ENCODE peak calls at places on chromosomes 5 and 9, in eight cellular contexts. J is Peyer's patch, Q is mucosa of descending colon, D is coronary artery, X is GM10248, B is heart left ventricle, L is chondrocyte, Y is tibial nerve. S is an unnamed sample.

GRCh38 chr5:93874080-93874479 is 132.7 kb upstream of the POU5F2 start:
- DNase-seq in J (no peak), Q (no peak), D (no peak), X (no peak), B (no peak), L (no peak), Y (no peak), S (no peak)

GRCh38 chr5:178627259-178627598 is 379 bp upstream of the CLK4 start:
- DNase-seq in J (no peak), Q (no peak), D (no peak), X (no peak), B (no peak), L (no peak), Y (no peak), S (no peak)

GRCh38 chr9:83511051-83511450 is 27.1 kb downstream of the FRMD3 start:
- DNase-seq in J (no peak), Q (no peak), D (no peak), X (peak), B (no peak), L (no peak), Y (no peak), S (no peak)

GRCh38 chr9:90801507-90802289 is at the start of gene SYK:
- DNase-seq in J (peak), Q (peak), D (no peak), X (peak), B (peak), L (no peak), Y (no peak), S (peak)

GRCh38 chr9:132356276-132356924 is 1.6 kb upstream of the SETX start:
- DNase-seq in J (peak), Q (no peak), D (no peak), X (no peak), B (no peak), L (no peak), Y (no peak), S (no peak)

GRCh38 chr5:12704955-12705354 is 800.7 kb upstream of the CTNND2 start:
- DNase-seq in J (no peak), Q (no peak), D (no peak), X (no peak), B (no peak), L (no peak), Y (no peak), S (no peak)

GRCh38 chr5:173733831-173734491 is 117.5 kb upstream of the BOD1 start:
- DNase-seq in J (peak), Q (no peak), D (no peak), X (peak), B (no peak), L (no peak), Y (no peak), S (peak)

GRCh38 chr5:1057485-1057825 is 48.9 kb downstream of the NKD2 start:
- DNase-seq in J (no peak), Q (no peak), D (no peak), X (no peak), B (no peak), L (no peak), Y (no peak), S (no peak)

GRCh38 chr9:36092509-36093215 is 43.9 kb upstream of the GLIPR2 start:
- DNase-seq in J (peak), Q (peak), D (no peak), X (peak), B (no peak), L (no peak), Y (no peak), S (no peak)

GRCh38 chr5:136776022-136776927 is 410.9 kb upstream of the TRPC7 start:
- DNase-seq in J (no peak), Q (no peak), D (no peak), X (no peak), B (no peak), L (no peak), Y (no peak), S (no peak)

GRCh38 chr5:136781464-136781863 is 416.1 kb upstream of the TRPC7 start:
- DNase-seq in J (no peak), Q (no peak), D (no peak), X (no peak), B (no peak), L (no peak), Y (no peak), S (no peak)

GRCh38 chr5:136780518-136780917 is 415.2 kb upstream of the TRPC7 start:
- DNase-seq in J (no peak), Q (no peak), D (no peak), X (no peak), B (no peak), L (no peak), Y (no peak), S (no peak)
- TF ChIP-seq CTCF in J (no peak), Q (no peak), D (no peak), X (no peak), B (no peak), L (no peak), Y (no peak), S (no peak)

GRCh38 chr9:38058452-38059232 is 10.4 kb downstream of the SHB start:
- DNase-seq in J (no peak), Q (no peak), D (no peak), X (no peak), B (no peak), L (no peak), Y (no peak), S (no peak)
- TF ChIP-seq CTCF in J (no peak), Q (no peak), D (no peak), X (no peak), B (no peak), L (no peak), Y (no peak), S (no peak)

DNA sequence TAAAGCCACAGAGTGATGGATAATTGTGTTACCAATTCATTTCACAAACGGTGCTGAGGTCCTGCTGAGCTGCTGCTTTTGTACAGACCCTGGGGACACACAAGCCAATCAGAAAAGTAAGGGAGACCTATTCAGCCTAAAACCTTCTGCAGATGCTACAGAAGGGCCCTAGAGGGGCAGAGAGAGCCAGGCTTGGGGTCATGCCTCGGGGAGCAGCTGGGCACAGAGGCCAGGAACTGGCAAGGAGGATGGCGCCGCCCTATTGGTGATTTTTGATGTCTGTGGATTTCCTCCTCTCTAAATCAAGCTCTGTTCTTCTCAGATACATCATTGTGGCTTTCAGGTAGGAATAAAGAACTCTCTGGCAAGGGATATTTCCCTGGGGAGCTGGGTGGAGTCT is 181.9 kb downstream of the ZNF462 start:
- DNase-seq in J (peak), Q (peak), D (no peak), X (no peak), B (no peak), L (no peak), Y (no peak), S (no peak)
- TF ChIP-seq CTCF in J (peak), Q (no peak), D (no peak), X (peak), B (no peak), L (peak), Y (no peak), S (no peak)

GRCh38 chr5:149931992-149932436 is 12.6 kb downstream of the PDE6A start:
- DNase-seq in J (no peak), Q (no peak), D (no peak), X (no peak), B (no peak), L (no peak), Y (no peak), S (no peak)

GRCh38 chr5:149930060-149930753 is 14.4 kb downstream of the PDE6A start:
- DNase-seq in J (no peak), Q (no peak), D (no peak), X (no peak), B (no peak), L (no peak), Y (no peak), S (no peak)

GRCh38 chr5:149935431-149935901 is 9.1 kb downstream of the PDE6A start:
- DNase-seq in J (no peak), Q (no peak), D (no peak), X (no peak), B (no peak), L (no peak), Y (peak), S (no peak)

GRCh38 chr5:149930754-149931574 is 13.6 kb downstream of the PDE6A start:
- DNase-seq in J (no peak), Q (no peak), D (no peak), X (no peak), B (no peak), L (no peak), Y (no peak), S (no peak)

DNA sequence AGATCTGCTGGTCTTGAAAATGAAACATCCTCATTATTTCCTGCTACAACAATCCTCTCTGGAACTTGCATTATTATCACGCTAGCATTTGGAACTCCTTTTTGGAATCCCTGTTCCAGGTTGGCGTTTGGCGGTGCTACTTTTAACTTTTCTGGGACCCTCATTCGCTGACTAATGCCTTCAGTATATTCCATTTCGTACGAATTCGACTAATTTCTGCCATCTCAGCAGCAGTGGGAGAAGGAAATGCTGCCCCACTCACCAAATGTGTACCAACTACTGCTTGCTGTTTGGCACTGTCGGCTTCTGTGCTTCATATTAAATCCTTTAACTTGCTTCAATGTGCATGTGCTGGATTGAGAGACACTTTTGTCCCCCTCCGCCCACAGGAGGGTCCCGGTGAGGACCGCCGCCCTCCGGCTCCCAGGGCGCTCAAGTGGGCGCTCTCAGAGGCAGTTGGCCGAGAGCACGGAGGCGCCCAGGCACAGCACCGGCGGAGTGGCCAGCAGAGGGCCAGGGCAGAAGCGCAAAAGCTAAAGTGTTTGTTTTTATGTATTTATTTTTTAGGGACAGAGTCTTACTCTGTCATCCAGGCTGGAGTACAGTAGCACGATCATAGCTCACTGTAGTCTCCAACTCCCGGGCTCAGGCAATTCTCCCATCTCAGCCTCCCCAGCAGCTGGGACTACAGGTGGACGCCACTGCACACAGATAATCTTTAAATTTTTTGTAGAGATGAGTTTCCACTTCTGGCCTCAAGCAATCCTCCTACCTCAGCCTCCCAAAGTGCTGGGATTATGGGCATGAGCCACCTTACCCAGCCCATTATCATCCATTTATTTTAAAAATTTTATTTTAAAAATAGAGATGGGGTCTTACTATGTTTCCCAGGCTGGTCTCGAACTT is 11.9 kb downstream of the PDE6A start:
- DNase-seq in J (no peak), Q (no peak), D (no peak), X (no peak), B (no peak), L (no peak), Y (no peak), S (no peak)
- TF ChIP-seq CTCF in J (no peak), Q (no peak), D (no peak), X (no peak), B (no peak), L (peak), Y (no peak), S (no peak)

GRCh38 chr5:139138790-139139189 is 59.4 kb downstream of the SIL1 start:
- DNase-seq in J (no peak), Q (no peak), D (no peak), X (no peak), B (peak), L (no peak), Y (no peak), S (no peak)

GRCh38 chr5:139138109-139138508 is 60.1 kb downstream of the SIL1 start:
- DNase-seq in J (no peak), Q (no peak), D (no peak), X (no peak), B (no peak), L (no peak), Y (no peak), S (no peak)

GRCh38 chr5:139134906-139135305 is 63.3 kb downstream of the SIL1 start:
- DNase-seq in J (no peak), Q (no peak), D (no peak), X (no peak), B (no peak), L (no peak), Y (no peak), S (no peak)

GRCh38 chr5:139140631-139141071 is 57.5 kb downstream of the SIL1 start:
- DNase-seq in J (no peak), Q (no peak), D (no peak), X (no peak), B (no peak), L (no peak), Y (no peak), S (no peak)

DNA sequence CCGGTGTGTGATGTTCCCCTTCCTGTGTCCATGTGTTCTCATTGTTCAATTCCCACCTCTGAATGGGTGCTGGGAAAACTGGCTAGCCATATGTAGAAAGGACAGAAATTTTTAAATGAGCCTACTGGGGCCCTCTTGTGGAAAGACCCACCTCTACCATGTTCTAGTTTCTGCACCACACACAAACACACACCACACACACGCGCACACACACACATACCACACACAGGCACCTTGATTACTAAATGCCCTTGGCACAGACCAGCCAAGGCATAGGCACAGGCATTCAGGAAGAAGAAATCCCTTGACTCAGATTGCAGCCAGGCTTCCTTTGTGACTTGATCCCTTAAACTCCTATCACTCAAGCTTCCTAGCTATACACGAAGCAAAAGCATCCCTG is 60.5 kb downstream of the SIL1 start:
- DNase-seq in J (no peak), Q (no peak), D (no peak), X (no peak), B (no peak), L (no peak), Y (no peak), S (no peak)
- TF ChIP-seq CTCF in J (no peak), Q (no peak), D (no peak), X (peak), B (no peak), L (peak), Y (no peak), S (no peak)

GRCh38 chr5:53167836-53168235 is 58.3 kb upstream of the MOCS2 start:
- DNase-seq in J (peak), Q (no peak), D (peak), X (no peak), B (peak), L (no peak), Y (peak), S (no peak)

GRCh38 chr5:53173083-53173482 is 63.5 kb upstream of the MOCS2 start:
- DNase-seq in J (no peak), Q (peak), D (no peak), X (no peak), B (no peak), L (no peak), Y (no peak), S (no peak)

GRCh38 chr5:53169933-53170332 is 60.4 kb upstream of the MOCS2 start:
- DNase-seq in J (no peak), Q (no peak), D (no peak), X (no peak), B (no peak), L (no peak), Y (no peak), S (no peak)

GRCh38 chr5:53170748-53171349 is 61.3 kb upstream of the MOCS2 start:
- DNase-seq in J (no peak), Q (no peak), D (no peak), X (peak), B (no peak), L (no peak), Y (peak), S (no peak)

GRCh38 chr5:53172630-53173029 is 63.1 kb upstream of the MOCS2 start:
- DNase-seq in J (no peak), Q (peak), D (no peak), X (no peak), B (no peak), L (no peak), Y (no peak), S (no peak)
- TF ChIP-seq CTCF in J (no peak), Q (no peak), D (no peak), X (no peak), B (no peak), L (no peak), Y (no peak), S (no peak)

DNA sequence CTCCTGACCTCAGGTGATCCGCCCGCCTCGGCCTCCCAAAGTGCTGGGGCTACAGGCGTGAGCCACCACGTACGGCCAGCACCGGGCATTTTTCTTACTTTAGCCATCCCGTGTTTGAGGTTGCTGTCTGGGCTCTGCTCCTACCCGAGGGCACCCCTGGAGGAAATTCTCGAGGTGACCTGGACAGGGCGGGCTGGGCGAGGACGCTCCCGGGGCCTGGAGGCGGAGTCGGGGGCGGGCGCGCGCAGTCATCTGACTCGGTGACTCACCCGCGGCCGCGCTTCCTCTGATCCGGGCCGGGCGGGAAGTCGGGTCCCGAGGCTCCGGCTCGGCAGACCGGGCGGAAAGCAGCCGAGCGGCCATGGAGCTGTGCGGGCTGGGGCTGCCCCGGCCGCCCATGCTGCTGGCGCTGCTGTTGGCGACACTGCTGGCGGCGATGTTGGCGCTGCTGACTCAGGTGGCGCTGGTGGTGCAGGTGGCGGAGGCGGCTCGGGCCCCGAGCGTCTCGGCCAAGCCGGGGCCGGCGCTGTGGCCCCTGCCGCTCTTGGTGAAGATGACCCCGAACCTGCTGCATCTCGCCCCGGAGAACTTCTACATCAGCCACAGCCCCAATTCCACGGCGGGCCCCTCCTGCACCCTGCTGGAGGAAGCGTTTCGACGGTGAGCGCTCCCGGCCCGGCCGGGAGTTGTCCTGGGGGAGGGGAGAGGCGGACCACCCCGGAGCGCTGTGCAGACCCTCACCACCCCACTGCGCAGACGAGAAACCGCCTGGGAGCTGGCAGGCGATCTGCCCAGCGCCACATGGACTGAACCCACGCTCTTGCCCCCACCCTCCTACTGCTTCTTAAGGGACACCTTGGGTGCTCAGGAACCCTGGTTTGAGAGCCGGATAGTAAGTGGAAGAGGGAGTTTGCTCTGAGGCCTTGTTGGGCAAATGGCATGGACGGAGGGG is at the start of gene HEXB:
- DNase-seq in J (peak), Q (peak), D (peak), X (peak), B (peak), L (peak), Y (peak), S (peak)
- TF ChIP-seq CTCF in J (peak), Q (no peak), D (no peak), X (no peak), B (no peak), L (peak), Y (no peak), S (no peak)

GRCh38 chr9:109704546-109704945 is 75.5 kb upstream of the PALM2AKAP2 start:
- DNase-seq in J (no peak), Q (no peak), D (no peak), X (no peak), B (no peak), L (no peak), Y (no peak), S (no peak)

GRCh38 chr9:109709881-109710280 is 70.1 kb upstream of the PALM2AKAP2 start:
- DNase-seq in J (no peak), Q (no peak), D (no peak), X (no peak), B (no peak), L (no peak), Y (no peak), S (no peak)

GRCh38 chr9:109707355-109707754 is 72.6 kb upstream of the PALM2AKAP2 start:
- DNase-seq in J (no peak), Q (no peak), D (no peak), X (no peak), B (peak), L (no peak), Y (no peak), S (no peak)

GRCh38 chr9:109708507-109708945 is 71.5 kb upstream of the PALM2AKAP2 start:
- DNase-seq in J (no peak), Q (no peak), D (no peak), X (no peak), B (no peak), L (no peak), Y (no peak), S (no peak)

DNA sequence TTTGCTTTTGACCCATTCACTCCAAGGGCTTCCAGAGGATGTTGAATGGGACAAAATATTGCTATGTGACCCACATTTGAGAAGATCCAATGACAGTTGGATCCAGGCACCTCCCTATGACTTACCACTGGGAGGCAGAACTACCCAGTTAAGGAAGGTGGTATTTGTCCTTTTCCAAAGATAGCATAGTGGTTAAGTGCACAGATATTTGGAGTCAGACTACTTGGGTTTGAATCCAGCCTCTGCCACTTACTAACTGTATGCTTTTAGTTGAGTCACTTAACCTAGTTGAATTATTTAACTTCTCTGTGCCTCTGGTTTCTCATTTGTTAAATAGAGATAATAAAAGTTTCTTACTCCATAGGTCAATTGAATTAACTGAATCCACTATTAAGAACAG is 74.5 kb upstream of the PALM2AKAP2 start:
- DNase-seq in J (no peak), Q (no peak), D (no peak), X (no peak), B (no peak), L (no peak), Y (no peak), S (no peak)
- TF ChIP-seq CTCF in J (no peak), Q (no peak), D (no peak), X (no peak), B (no peak), L (no peak), Y (no peak), S (no peak)

GRCh38 chr5:135591277-135591676 is 12.5 kb upstream of the CXCL14 start:
- DNase-seq in J (no peak), Q (no peak), D (no peak), X (no peak), B (no peak), L (no peak), Y (no peak), S (no peak)
- TF ChIP-seq CTCF in J (no peak), Q (no peak), D (no peak), X (no peak), B (no peak), L (no peak), Y (no peak), S (no peak)

GRCh38 chr5:90554358-90555006 is 4.1 kb upstream of the ADGRV1 start:
- DNase-seq in J (no peak), Q (no peak), D (no peak), X (no peak), B (no peak), L (no peak), Y (no peak), S (no peak)
- TF ChIP-seq CTCF in J (no peak), Q (no peak), D (no peak), X (no peak), B (no peak), L (no peak), Y (no peak), S (no peak)